ENCODE peak calls at places on chromosome 17, in four cellular contexts. Y is transverse colon, A is endodermal cell, F is GM23338. H is an unnamed sample. For H3K27me3, the result is how much of the 10 kb centered on the place peaks cover.

GRCh38 chr17:76577876-76578275 is 7.8 kb downstream of the ST6GALNAC2 start:
- DNase-seq in F (no peak), A (no peak), Y (no peak), H (no peak)

GRCh38 chr17:76136276-76137025 is 4.6 kb downstream of the FOXJ1 start:
- DNase-seq in A (peak), F (peak), Y (no peak), H (peak)

GRCh38 chr17:79986441-79987186 is 49.1 kb downstream of the TBC1D16 start:
- DNase-seq in F (no peak), A (peak), Y (no peak), H (peak)

GRCh38 chr17:82232876-82233785 is 4.3 kb downstream of the SLC16A3 start:
- DNase-seq in A (peak), F (no peak), Y (peak), H (no peak)

GRCh38 chr17:3920940-3921852 is 4.9 kb upstream of the P2RX1 start:
- DNase-seq in A (no peak), F (no peak), Y (no peak), H (peak)

GRCh38 chr17:56593741-56594527 is 435 bp downstream of the NOG start:
- DNase-seq in F (peak), A (peak), Y (peak), H (peak)

GRCh38 chr17:35312790-35313711 is 60.4 kb downstream of the SLFN11 start:
- DNase-seq in Y (peak), F (peak), A (peak), H (peak)

GRCh38 chr17:81621494-81622230 is 15.2 kb downstream of the NPLOC4 start:
- DNase-seq in F (no peak), Y (no peak), A (no peak), H (no peak)

GRCh38 chr17:71550675-71551074 is 570.1 kb upstream of the SOX9 start:
- DNase-seq in Y (no peak), F (no peak), A (no peak), H (no peak)

GRCh38 chr17:19015428-19015827 is 10.9 kb upstream of the FAM83G start:
- DNase-seq in F (no peak), A (no peak), Y (no peak), H (no peak)

GRCh38 chr17:15236281-15237105 is 28.6 kb downstream of the PMP22 start:
- DNase-seq in A (no peak), Y (no peak), F (no peak), H (no peak)

GRCh38 chr17:15238064-15238463 is 27.1 kb downstream of the PMP22 start:
- DNase-seq in A (no peak), Y (no peak), F (no peak), H (no peak)

GRCh38 chr17:15239471-15239870 is 25.7 kb downstream of the PMP22 start:
- DNase-seq in Y (no peak), A (no peak), F (no peak), H (no peak)

GRCh38 chr17:15233971-15234370 is 31.2 kb downstream of the PMP22 start:
- DNase-seq in F (no peak), Y (no peak), A (no peak), H (no peak)

GRCh38 chr17:15237106-15237425 is 28.1 kb downstream of the PMP22 start:
- DNase-seq in F (no peak), A (no peak), Y (no peak), H (no peak)
- H3K27me3 ChIP-seq in F (under half), A (under half), Y (under half), H (under half)

GRCh38 chr17:40590742-40591141 is 25.5 kb upstream of the CCR7 start:
- DNase-seq in Y (no peak), F (no peak), A (no peak), H (no peak)

GRCh38 chr17:40588557-40588956 is 23.3 kb upstream of the CCR7 start:
- DNase-seq in Y (no peak), F (no peak), A (peak), H (no peak)
- H3K27me3 ChIP-seq in Y (under half), F (under half), A (under half), H (under half)

DNA sequence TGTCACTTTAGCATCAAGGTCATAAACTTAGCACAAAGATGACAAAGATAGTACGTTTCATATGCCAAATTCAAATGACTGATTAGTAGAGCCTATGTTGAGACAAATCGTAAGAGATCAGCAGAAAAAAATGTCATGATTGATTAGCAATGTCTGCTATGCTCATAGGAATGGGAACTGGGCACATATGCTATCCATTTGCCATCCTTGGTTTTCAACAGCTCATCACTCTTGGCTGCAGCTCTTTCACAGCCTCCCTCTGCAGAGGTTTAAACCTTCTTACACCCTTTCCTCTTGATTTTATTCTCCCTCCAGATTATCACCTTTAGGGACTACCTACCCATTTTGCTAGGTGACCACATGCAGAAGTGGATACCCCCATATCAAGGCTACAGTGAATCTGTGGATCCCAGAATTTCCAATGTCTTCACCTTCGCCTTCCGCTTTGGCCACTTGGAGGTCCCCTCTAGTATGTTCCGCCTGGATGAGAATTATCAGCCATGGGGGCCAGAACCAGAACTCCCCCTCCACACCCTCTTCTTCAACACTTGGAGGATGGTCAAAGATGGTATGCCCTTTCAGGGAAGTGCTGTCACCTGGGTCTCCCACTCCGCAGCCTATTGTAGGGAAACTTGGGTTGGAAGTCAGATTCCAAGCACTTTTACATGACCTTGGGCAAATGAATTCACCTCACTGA is 16.2 kb downstream of the MPO start:
- DNase-seq in A (peak), F (no peak), Y (no peak), H (no peak)
- H3K27me3 ChIP-seq in A (half or more), F (under half), Y (half or more), H (under half)

DNA sequence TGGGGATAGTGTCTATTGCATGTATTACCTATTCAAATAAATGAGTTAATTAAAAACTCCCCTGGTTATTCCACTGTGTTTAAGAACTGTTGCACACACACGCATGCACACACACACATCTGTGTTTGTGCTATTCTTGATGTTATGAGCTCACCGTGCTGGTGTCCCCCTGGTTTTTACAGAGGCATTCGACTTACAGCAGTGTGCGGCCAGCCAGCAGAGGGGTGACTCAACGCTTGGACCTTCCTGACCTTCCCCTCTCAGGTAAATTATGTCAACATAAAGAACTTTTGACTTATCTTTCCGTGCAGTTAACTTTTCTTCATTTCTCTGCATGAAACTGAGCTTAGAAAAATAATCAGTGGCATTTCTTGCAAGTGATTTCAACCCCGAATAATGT is 214.0 kb downstream of the LGALS9B start:
- DNase-seq in A (no peak), Y (no peak), F (no peak), H (no peak)
- H3K27me3 ChIP-seq in A (under half), Y (under half), F (under half), H (under half)

DNA sequence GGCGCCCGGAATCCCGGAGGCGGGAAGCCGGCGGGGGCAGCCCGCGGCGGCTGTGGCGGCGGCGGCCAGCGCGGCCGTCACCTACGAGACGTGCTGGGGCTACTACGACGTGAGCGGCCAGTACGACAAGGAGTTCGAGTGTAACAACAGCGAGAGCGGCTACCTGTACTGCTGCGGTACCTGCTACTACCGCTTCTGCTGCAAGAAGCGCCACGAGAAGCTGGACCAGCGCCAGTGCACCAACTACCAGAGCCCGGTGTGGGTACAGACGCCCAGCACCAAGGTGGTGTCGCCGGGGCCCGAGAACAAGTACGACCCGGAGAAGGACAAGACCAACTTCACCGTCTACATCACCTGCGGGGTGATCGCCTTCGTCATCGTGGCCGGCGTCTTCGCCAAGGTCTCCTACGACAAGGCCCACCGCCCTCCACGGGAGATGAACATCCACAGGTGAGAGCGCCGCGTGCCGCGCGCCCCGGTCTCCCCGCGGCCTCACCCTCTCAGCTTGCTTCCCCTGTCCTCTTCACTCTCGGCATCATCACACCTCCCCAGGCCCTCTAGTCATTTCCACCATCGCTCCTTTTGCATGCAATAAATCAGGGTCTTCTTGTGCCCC is 706 bp downstream of the SHISA6 start:
- DNase-seq in A (peak), F (peak), Y (peak), H (peak)
- H3K27me3 ChIP-seq in A (half or more), F (half or more), Y (half or more), H (half or more)